ENCODE peak calls at places on chromosome 5, in nine cellular contexts. One of them, this sample, is unnamed.

GRCh38 chr5:31531543-31531887 is 378 bp downstream of the DROSHA start:
- DNase-seq in thoracic aorta: no peak
- DNase-seq in choroid plexus epithelial cell: peak
- DNase-seq in anterior cingulate cortex: no peak
- DNase-seq in Calu3: peak
- DNase-seq in stomach: peak
- DNase-seq in NCI-H2081: peak
- DNase-seq in SIG-M5: no peak
- DNase-seq in COR-L47: no peak
- DNase-seq in this sample: peak

GRCh38 chr5:92518318-92518913 is 1062.6 kb downstream of the NR2F1-AS1 start:
- DNase-seq in thoracic aorta: no peak
- DNase-seq in Calu3: peak
- DNase-seq in NCI-H2081: peak
- DNase-seq in stomach: no peak
- DNase-seq in SIG-M5: no peak
- DNase-seq in choroid plexus epithelial cell: peak
- DNase-seq in anterior cingulate cortex: no peak
- DNase-seq in COR-L47: no peak
- DNase-seq in this sample: peak

GRCh38 chr5:139690385-139691274 is 42.5 kb downstream of the CXXC5 start:
- DNase-seq in COR-L47: no peak
- DNase-seq in NCI-H2081: no peak
- DNase-seq in SIG-M5: no peak
- DNase-seq in thoracic aorta: no peak
- DNase-seq in Calu3: no peak
- DNase-seq in anterior cingulate cortex: peak
- DNase-seq in stomach: no peak
- DNase-seq in choroid plexus epithelial cell: peak
- DNase-seq in this sample: peak

GRCh38 chr5:40689442-40689841 is 9.7 kb downstream of the PTGER4 start:
- DNase-seq in anterior cingulate cortex: no peak
- DNase-seq in SIG-M5: no peak
- DNase-seq in NCI-H2081: no peak
- DNase-seq in thoracic aorta: no peak
- DNase-seq in COR-L47: no peak
- DNase-seq in choroid plexus epithelial cell: peak
- DNase-seq in stomach: no peak
- DNase-seq in Calu3: peak
- DNase-seq in this sample: no peak

GRCh38 chr5:159038907-159039306 is 60.8 kb downstream of the EBF1 start:
- DNase-seq in stomach: no peak
- DNase-seq in anterior cingulate cortex: no peak
- DNase-seq in Calu3: no peak
- DNase-seq in choroid plexus epithelial cell: peak
- DNase-seq in NCI-H2081: no peak
- DNase-seq in SIG-M5: no peak
- DNase-seq in COR-L47: no peak
- DNase-seq in thoracic aorta: no peak
- DNase-seq in this sample: no peak

GRCh38 chr5:77658662-77659061 is 20.1 kb upstream of the OTP start:
- DNase-seq in stomach: no peak
- DNase-seq in COR-L47: no peak
- DNase-seq in NCI-H2081: no peak
- DNase-seq in SIG-M5: no peak
- DNase-seq in choroid plexus epithelial cell: no peak
- DNase-seq in thoracic aorta: no peak
- DNase-seq in anterior cingulate cortex: no peak
- DNase-seq in Calu3: no peak
- DNase-seq in this sample: no peak

GRCh38 chr5:14102666-14103065 is 40.5 kb upstream of the TRIO start:
- DNase-seq in anterior cingulate cortex: no peak
- DNase-seq in COR-L47: no peak
- DNase-seq in NCI-H2081: no peak
- DNase-seq in choroid plexus epithelial cell: no peak
- DNase-seq in Calu3: no peak
- DNase-seq in stomach: no peak
- DNase-seq in thoracic aorta: no peak
- DNase-seq in SIG-M5: no peak
- DNase-seq in this sample: no peak

GRCh38 chr5:121737120-121737519 is 114.6 kb upstream of the FTMT start:
- DNase-seq in NCI-H2081: no peak
- DNase-seq in thoracic aorta: no peak
- DNase-seq in choroid plexus epithelial cell: peak
- DNase-seq in COR-L47: no peak
- DNase-seq in stomach: no peak
- DNase-seq in SIG-M5: no peak
- DNase-seq in Calu3: no peak
- DNase-seq in anterior cingulate cortex: no peak
- DNase-seq in this sample: no peak

GRCh38 chr5:5492087-5492933 is 69.8 kb downstream of the ICE1 start:
- DNase-seq in NCI-H2081: peak
- DNase-seq in SIG-M5: no peak
- DNase-seq in Calu3: peak
- DNase-seq in COR-L47: peak
- DNase-seq in stomach: no peak
- DNase-seq in choroid plexus epithelial cell: peak
- DNase-seq in anterior cingulate cortex: no peak
- DNase-seq in thoracic aorta: no peak
- DNase-seq in this sample: peak

GRCh38 chr5:142626056-142626455 is 59.8 kb downstream of the FGF1 start:
- DNase-seq in COR-L47: no peak
- DNase-seq in stomach: no peak
- DNase-seq in NCI-H2081: no peak
- DNase-seq in anterior cingulate cortex: no peak
- DNase-seq in thoracic aorta: no peak
- DNase-seq in SIG-M5: no peak
- DNase-seq in choroid plexus epithelial cell: no peak
- DNase-seq in Calu3: no peak
- DNase-seq in this sample: no peak

GRCh38 chr5:160169326-160169725 is 50.1 kb upstream of the PWWP2A start:
- DNase-seq in thoracic aorta: no peak
- DNase-seq in choroid plexus epithelial cell: peak
- DNase-seq in SIG-M5: no peak
- DNase-seq in COR-L47: no peak
- DNase-seq in stomach: no peak
- DNase-seq in NCI-H2081: no peak
- DNase-seq in anterior cingulate cortex: no peak
- DNase-seq in Calu3: no peak
- DNase-seq in this sample: no peak

GRCh38 chr5:143350790-143351603 is 52.5 kb downstream of the NR3C1 start:
- DNase-seq in anterior cingulate cortex: no peak
- DNase-seq in choroid plexus epithelial cell: peak
- DNase-seq in SIG-M5: peak
- DNase-seq in stomach: no peak
- DNase-seq in COR-L47: no peak
- DNase-seq in thoracic aorta: no peak
- DNase-seq in Calu3: no peak
- DNase-seq in NCI-H2081: no peak
- DNase-seq in this sample: no peak

GRCh38 chr5:370311-370958 is 48.9 kb downstream of the AHRR start:
- DNase-seq in choroid plexus epithelial cell: no peak
- DNase-seq in thoracic aorta: no peak
- DNase-seq in stomach: peak
- DNase-seq in anterior cingulate cortex: no peak
- DNase-seq in SIG-M5: no peak
- DNase-seq in COR-L47: no peak
- DNase-seq in Calu3: no peak
- DNase-seq in NCI-H2081: no peak
- DNase-seq in this sample: no peak

GRCh38 chr5:13278148-13278547 is 666.3 kb downstream of the DNAH5 start:
- DNase-seq in choroid plexus epithelial cell: no peak
- DNase-seq in stomach: no peak
- DNase-seq in anterior cingulate cortex: no peak
- DNase-seq in thoracic aorta: no peak
- DNase-seq in SIG-M5: no peak
- DNase-seq in Calu3: no peak
- DNase-seq in NCI-H2081: peak
- DNase-seq in COR-L47: no peak
- DNase-seq in this sample: no peak

GRCh38 chr5:102545175-102545574 is 46.4 kb upstream of the SLCO6A1 start:
- DNase-seq in thoracic aorta: no peak
- DNase-seq in choroid plexus epithelial cell: peak
- DNase-seq in Calu3: peak
- DNase-seq in stomach: no peak
- DNase-seq in COR-L47: no peak
- DNase-seq in SIG-M5: no peak
- DNase-seq in anterior cingulate cortex: no peak
- DNase-seq in NCI-H2081: no peak
- DNase-seq in this sample: peak

GRCh38 chr5:71456362-71456743 is 902 bp downstream of the BDP1 start:
- DNase-seq in Calu3: no peak
- DNase-seq in NCI-H2081: no peak
- DNase-seq in choroid plexus epithelial cell: no peak
- DNase-seq in thoracic aorta: no peak
- DNase-seq in COR-L47: no peak
- DNase-seq in SIG-M5: no peak
- DNase-seq in stomach: no peak
- DNase-seq in anterior cingulate cortex: no peak
- DNase-seq in this sample: no peak

GRCh38 chr5:136276946-136277345 is 84.0 kb upstream of the SMIM32 start:
- DNase-seq in NCI-H2081: no peak
- DNase-seq in Calu3: no peak
- DNase-seq in anterior cingulate cortex: no peak
- DNase-seq in COR-L47: no peak
- DNase-seq in stomach: no peak
- DNase-seq in choroid plexus epithelial cell: peak
- DNase-seq in thoracic aorta: no peak
- DNase-seq in SIG-M5: no peak
- DNase-seq in this sample: no peak

GRCh38 chr5:60551250-60551649 is 148.7 kb downstream of the DEPDC1B start:
- DNase-seq in thoracic aorta: no peak
- DNase-seq in anterior cingulate cortex: no peak
- DNase-seq in NCI-H2081: no peak
- DNase-seq in SIG-M5: no peak
- DNase-seq in Calu3: no peak
- DNase-seq in COR-L47: no peak
- DNase-seq in stomach: no peak
- DNase-seq in choroid plexus epithelial cell: no peak
- DNase-seq in this sample: no peak

GRCh38 chr5:163887854-163888253 is 382.4 kb downstream of the MAT2B start:
- DNase-seq in thoracic aorta: no peak
- DNase-seq in NCI-H2081: no peak
- DNase-seq in choroid plexus epithelial cell: no peak
- DNase-seq in Calu3: no peak
- DNase-seq in SIG-M5: no peak
- DNase-seq in stomach: no peak
- DNase-seq in anterior cingulate cortex: no peak
- DNase-seq in COR-L47: no peak
- DNase-seq in this sample: no peak

GRCh38 chr5:4387295-4387694 is 752.8 kb upstream of the ADAMTS16 start:
- DNase-seq in stomach: no peak
- DNase-seq in anterior cingulate cortex: no peak
- DNase-seq in Calu3: no peak
- DNase-seq in SIG-M5: no peak
- DNase-seq in choroid plexus epithelial cell: peak
- DNase-seq in thoracic aorta: no peak
- DNase-seq in COR-L47: no peak
- DNase-seq in NCI-H2081: no peak
- DNase-seq in this sample: no peak

GRCh38 chr5:16143361-16144049 is 36.1 kb downstream of the MARCHF11 start:
- DNase-seq in choroid plexus epithelial cell: no peak
- DNase-seq in stomach: no peak
- DNase-seq in anterior cingulate cortex: no peak
- DNase-seq in COR-L47: no peak
- DNase-seq in thoracic aorta: no peak
- DNase-seq in SIG-M5: no peak
- DNase-seq in Calu3: no peak
- DNase-seq in NCI-H2081: no peak
- DNase-seq in this sample: peak

GRCh38 chr5:132254321-132254977 is 3.0 kb upstream of the PDLIM4 start:
- DNase-seq in stomach: peak
- DNase-seq in choroid plexus epithelial cell: no peak
- DNase-seq in SIG-M5: no peak
- DNase-seq in anterior cingulate cortex: no peak
- DNase-seq in COR-L47: no peak
- DNase-seq in thoracic aorta: no peak
- DNase-seq in NCI-H2081: no peak
- DNase-seq in Calu3: no peak
- DNase-seq in this sample: no peak

GRCh38 chr5:81513982-81514381 is 120.0 kb upstream of the ACOT12 start:
- DNase-seq in stomach: no peak
- DNase-seq in thoracic aorta: no peak
- DNase-seq in SIG-M5: no peak
- DNase-seq in Calu3: no peak
- DNase-seq in COR-L47: peak
- DNase-seq in anterior cingulate cortex: no peak
- DNase-seq in choroid plexus epithelial cell: peak
- DNase-seq in NCI-H2081: no peak
- DNase-seq in this sample: no peak

GRCh38 chr5:469752-470483 is 26.9 kb downstream of the EXOC3 start:
- DNase-seq in thoracic aorta: no peak
- DNase-seq in stomach: no peak
- DNase-seq in anterior cingulate cortex: no peak
- DNase-seq in SIG-M5: no peak
- DNase-seq in choroid plexus epithelial cell: no peak
- DNase-seq in Calu3: no peak
- DNase-seq in COR-L47: no peak
- DNase-seq in NCI-H2081: no peak
- DNase-seq in this sample: no peak